ENCODE peak calls at places on chromosomes 11 and 22, in eight cellular contexts. One of them, this sample, is unnamed.

GRCh38 chr11:65362320-65362931 is 7.9 kb downstream of the TIGD3 start:
- DNase-seq in stimulated activated effector memory CD8-positive, alpha-beta T cell treated with anti-CD3 and anti-CD28 coated beads, Interleukin-12 subunit alpha, Interleukin-12 subunit beta, amount 100 ng/mL, for 72 hours: no peak
- DNase-seq in activated naive CD4-positive, alpha-beta T cell treated with anti-CD3 and anti-CD28 coated beads, Interleukin-2, amount 50 U/mL, for 16 hours: no peak
- DNase-seq in cardiac fibroblast: no peak
- DNase-seq in foreskin fibroblast: no peak
- DNase-seq in GM13977: peak
- DNase-seq in neuronal stem cell: no peak
- DNase-seq in AG04449: no peak
- DNase-seq in this sample: no peak

GRCh38 chr11:128302425-128303186 is 284.8 kb downstream of the ETS1 start:
- DNase-seq in stimulated activated effector memory CD8-positive, alpha-beta T cell treated with anti-CD3 and anti-CD28 coated beads, Interleukin-12 subunit alpha, Interleukin-12 subunit beta, amount 100 ng/mL, for 72 hours: peak
- DNase-seq in activated naive CD4-positive, alpha-beta T cell treated with anti-CD3 and anti-CD28 coated beads, Interleukin-2, amount 50 U/mL, for 16 hours: peak
- DNase-seq in cardiac fibroblast: no peak
- DNase-seq in foreskin fibroblast: no peak
- DNase-seq in GM13977: peak
- DNase-seq in neuronal stem cell: no peak
- DNase-seq in AG04449: no peak
- DNase-seq in this sample: peak

GRCh38 chr11:43238341-43238740 is 73.5 kb upstream of the API5 start:
- DNase-seq in stimulated activated effector memory CD8-positive, alpha-beta T cell treated with anti-CD3 and anti-CD28 coated beads, Interleukin-12 subunit alpha, Interleukin-12 subunit beta, amount 100 ng/mL, for 72 hours: no peak
- DNase-seq in activated naive CD4-positive, alpha-beta T cell treated with anti-CD3 and anti-CD28 coated beads, Interleukin-2, amount 50 U/mL, for 16 hours: no peak
- DNase-seq in cardiac fibroblast: no peak
- DNase-seq in foreskin fibroblast: no peak
- DNase-seq in GM13977: no peak
- DNase-seq in neuronal stem cell: no peak
- DNase-seq in AG04449: no peak
- DNase-seq in this sample: no peak

GRCh38 chr11:32071811-32072210 is 19.1 kb upstream of the RCN1 start:
- DNase-seq in stimulated activated effector memory CD8-positive, alpha-beta T cell treated with anti-CD3 and anti-CD28 coated beads, Interleukin-12 subunit alpha, Interleukin-12 subunit beta, amount 100 ng/mL, for 72 hours: no peak
- DNase-seq in activated naive CD4-positive, alpha-beta T cell treated with anti-CD3 and anti-CD28 coated beads, Interleukin-2, amount 50 U/mL, for 16 hours: no peak
- DNase-seq in cardiac fibroblast: peak
- DNase-seq in foreskin fibroblast: peak
- DNase-seq in GM13977: no peak
- DNase-seq in neuronal stem cell: peak
- DNase-seq in AG04449: no peak
- DNase-seq in this sample: no peak

GRCh38 chr11:88157401-88157800 is 17.8 kb downstream of the RAB38 start:
- DNase-seq in stimulated activated effector memory CD8-positive, alpha-beta T cell treated with anti-CD3 and anti-CD28 coated beads, Interleukin-12 subunit alpha, Interleukin-12 subunit beta, amount 100 ng/mL, for 72 hours: no peak
- DNase-seq in activated naive CD4-positive, alpha-beta T cell treated with anti-CD3 and anti-CD28 coated beads, Interleukin-2, amount 50 U/mL, for 16 hours: no peak
- DNase-seq in cardiac fibroblast: no peak
- DNase-seq in foreskin fibroblast: no peak
- DNase-seq in GM13977: no peak
- DNase-seq in neuronal stem cell: no peak
- DNase-seq in AG04449: no peak
- DNase-seq in this sample: no peak

GRCh38 chr11:22828373-22828772 is 1.2 kb downstream of the SVIP start:
- DNase-seq in stimulated activated effector memory CD8-positive, alpha-beta T cell treated with anti-CD3 and anti-CD28 coated beads, Interleukin-12 subunit alpha, Interleukin-12 subunit beta, amount 100 ng/mL, for 72 hours: no peak
- DNase-seq in activated naive CD4-positive, alpha-beta T cell treated with anti-CD3 and anti-CD28 coated beads, Interleukin-2, amount 50 U/mL, for 16 hours: no peak
- DNase-seq in cardiac fibroblast: no peak
- DNase-seq in foreskin fibroblast: no peak
- DNase-seq in GM13977: no peak
- DNase-seq in neuronal stem cell: no peak
- DNase-seq in AG04449: no peak
- DNase-seq in this sample: no peak

GRCh38 chr11:34366522-34366921 is 8.7 kb upstream of the ABTB2 start:
- DNase-seq in stimulated activated effector memory CD8-positive, alpha-beta T cell treated with anti-CD3 and anti-CD28 coated beads, Interleukin-12 subunit alpha, Interleukin-12 subunit beta, amount 100 ng/mL, for 72 hours: no peak
- DNase-seq in activated naive CD4-positive, alpha-beta T cell treated with anti-CD3 and anti-CD28 coated beads, Interleukin-2, amount 50 U/mL, for 16 hours: no peak
- DNase-seq in cardiac fibroblast: peak
- DNase-seq in foreskin fibroblast: no peak
- DNase-seq in GM13977: peak
- DNase-seq in neuronal stem cell: no peak
- DNase-seq in AG04449: no peak
- DNase-seq in this sample: no peak

GRCh38 chr22:49934144-49934890 is 15.9 kb downstream of the CRELD2 start:
- DNase-seq in stimulated activated effector memory CD8-positive, alpha-beta T cell treated with anti-CD3 and anti-CD28 coated beads, Interleukin-12 subunit alpha, Interleukin-12 subunit beta, amount 100 ng/mL, for 72 hours: no peak
- DNase-seq in activated naive CD4-positive, alpha-beta T cell treated with anti-CD3 and anti-CD28 coated beads, Interleukin-2, amount 50 U/mL, for 16 hours: no peak
- DNase-seq in cardiac fibroblast: peak
- DNase-seq in foreskin fibroblast: peak
- DNase-seq in GM13977: no peak
- DNase-seq in neuronal stem cell: no peak
- DNase-seq in AG04449: no peak
- DNase-seq in this sample: peak

GRCh38 chr11:33706546-33706945 is 5.9 kb upstream of the C11orf91 start:
- DNase-seq in stimulated activated effector memory CD8-positive, alpha-beta T cell treated with anti-CD3 and anti-CD28 coated beads, Interleukin-12 subunit alpha, Interleukin-12 subunit beta, amount 100 ng/mL, for 72 hours: no peak
- DNase-seq in activated naive CD4-positive, alpha-beta T cell treated with anti-CD3 and anti-CD28 coated beads, Interleukin-2, amount 50 U/mL, for 16 hours: no peak
- DNase-seq in cardiac fibroblast: peak
- DNase-seq in foreskin fibroblast: no peak
- DNase-seq in GM13977: no peak
- DNase-seq in neuronal stem cell: no peak
- DNase-seq in AG04449: no peak
- DNase-seq in this sample: no peak

GRCh38 chr11:7851391-7851790 is 54.6 kb upstream of the OR5P2 start:
- DNase-seq in stimulated activated effector memory CD8-positive, alpha-beta T cell treated with anti-CD3 and anti-CD28 coated beads, Interleukin-12 subunit alpha, Interleukin-12 subunit beta, amount 100 ng/mL, for 72 hours: no peak
- DNase-seq in activated naive CD4-positive, alpha-beta T cell treated with anti-CD3 and anti-CD28 coated beads, Interleukin-2, amount 50 U/mL, for 16 hours: no peak
- DNase-seq in cardiac fibroblast: no peak
- DNase-seq in foreskin fibroblast: no peak
- DNase-seq in GM13977: no peak
- DNase-seq in neuronal stem cell: no peak
- DNase-seq in AG04449: no peak
- DNase-seq in this sample: no peak

GRCh38 chr11:126060651-126061220 is 1.9 kb downstream of the CDON start:
- DNase-seq in stimulated activated effector memory CD8-positive, alpha-beta T cell treated with anti-CD3 and anti-CD28 coated beads, Interleukin-12 subunit alpha, Interleukin-12 subunit beta, amount 100 ng/mL, for 72 hours: no peak
- DNase-seq in activated naive CD4-positive, alpha-beta T cell treated with anti-CD3 and anti-CD28 coated beads, Interleukin-2, amount 50 U/mL, for 16 hours: no peak
- DNase-seq in cardiac fibroblast: no peak
- DNase-seq in foreskin fibroblast: no peak
- DNase-seq in GM13977: no peak
- DNase-seq in neuronal stem cell: no peak
- DNase-seq in AG04449: no peak
- DNase-seq in this sample: no peak

GRCh38 chr11:71502026-71502425 is 25.0 kb upstream of the KRTAP5-7 start:
- DNase-seq in stimulated activated effector memory CD8-positive, alpha-beta T cell treated with anti-CD3 and anti-CD28 coated beads, Interleukin-12 subunit alpha, Interleukin-12 subunit beta, amount 100 ng/mL, for 72 hours: no peak
- DNase-seq in activated naive CD4-positive, alpha-beta T cell treated with anti-CD3 and anti-CD28 coated beads, Interleukin-2, amount 50 U/mL, for 16 hours: no peak
- DNase-seq in cardiac fibroblast: no peak
- DNase-seq in foreskin fibroblast: no peak
- DNase-seq in GM13977: no peak
- DNase-seq in neuronal stem cell: no peak
- DNase-seq in AG04449: no peak
- DNase-seq in this sample: no peak

GRCh38 chr22:32901925-32902324 is 100.4 kb downstream of the TIMP3 start:
- DNase-seq in stimulated activated effector memory CD8-positive, alpha-beta T cell treated with anti-CD3 and anti-CD28 coated beads, Interleukin-12 subunit alpha, Interleukin-12 subunit beta, amount 100 ng/mL, for 72 hours: no peak
- DNase-seq in activated naive CD4-positive, alpha-beta T cell treated with anti-CD3 and anti-CD28 coated beads, Interleukin-2, amount 50 U/mL, for 16 hours: no peak
- DNase-seq in cardiac fibroblast: no peak
- DNase-seq in foreskin fibroblast: no peak
- DNase-seq in GM13977: no peak
- DNase-seq in neuronal stem cell: no peak
- DNase-seq in AG04449: no peak
- DNase-seq in this sample: no peak

GRCh38 chr11:125460275-125460674 is 35.8 kb downstream of the FEZ1 start:
- DNase-seq in stimulated activated effector memory CD8-positive, alpha-beta T cell treated with anti-CD3 and anti-CD28 coated beads, Interleukin-12 subunit alpha, Interleukin-12 subunit beta, amount 100 ng/mL, for 72 hours: no peak
- DNase-seq in activated naive CD4-positive, alpha-beta T cell treated with anti-CD3 and anti-CD28 coated beads, Interleukin-2, amount 50 U/mL, for 16 hours: no peak
- DNase-seq in cardiac fibroblast: no peak
- DNase-seq in foreskin fibroblast: no peak
- DNase-seq in GM13977: no peak
- DNase-seq in neuronal stem cell: no peak
- DNase-seq in AG04449: no peak
- DNase-seq in this sample: no peak

GRCh38 chr11:111655924-111656323 is 53.7 kb downstream of the SIK2 start:
- DNase-seq in stimulated activated effector memory CD8-positive, alpha-beta T cell treated with anti-CD3 and anti-CD28 coated beads, Interleukin-12 subunit alpha, Interleukin-12 subunit beta, amount 100 ng/mL, for 72 hours: no peak
- DNase-seq in activated naive CD4-positive, alpha-beta T cell treated with anti-CD3 and anti-CD28 coated beads, Interleukin-2, amount 50 U/mL, for 16 hours: no peak
- DNase-seq in cardiac fibroblast: no peak
- DNase-seq in foreskin fibroblast: no peak
- DNase-seq in GM13977: no peak
- DNase-seq in neuronal stem cell: no peak
- DNase-seq in AG04449: no peak
- DNase-seq in this sample: no peak

GRCh38 chr11:15547685-15548084 is 433.0 kb downstream of the INSC start:
- DNase-seq in stimulated activated effector memory CD8-positive, alpha-beta T cell treated with anti-CD3 and anti-CD28 coated beads, Interleukin-12 subunit alpha, Interleukin-12 subunit beta, amount 100 ng/mL, for 72 hours: no peak
- DNase-seq in activated naive CD4-positive, alpha-beta T cell treated with anti-CD3 and anti-CD28 coated beads, Interleukin-2, amount 50 U/mL, for 16 hours: no peak
- DNase-seq in cardiac fibroblast: no peak
- DNase-seq in foreskin fibroblast: no peak
- DNase-seq in GM13977: no peak
- DNase-seq in neuronal stem cell: peak
- DNase-seq in AG04449: no peak
- DNase-seq in this sample: no peak

GRCh38 chr11:35182317-35182939 is 43.5 kb downstream of the CD44 start:
- DNase-seq in stimulated activated effector memory CD8-positive, alpha-beta T cell treated with anti-CD3 and anti-CD28 coated beads, Interleukin-12 subunit alpha, Interleukin-12 subunit beta, amount 100 ng/mL, for 72 hours: no peak
- DNase-seq in activated naive CD4-positive, alpha-beta T cell treated with anti-CD3 and anti-CD28 coated beads, Interleukin-2, amount 50 U/mL, for 16 hours: no peak
- DNase-seq in cardiac fibroblast: no peak
- DNase-seq in foreskin fibroblast: no peak
- DNase-seq in GM13977: peak
- DNase-seq in neuronal stem cell: no peak
- DNase-seq in AG04449: no peak
- DNase-seq in this sample: no peak

GRCh38 chr11:10858505-10859360 is 880 bp upstream of the ZBED5 start:
- DNase-seq in stimulated activated effector memory CD8-positive, alpha-beta T cell treated with anti-CD3 and anti-CD28 coated beads, Interleukin-12 subunit alpha, Interleukin-12 subunit beta, amount 100 ng/mL, for 72 hours: no peak
- DNase-seq in activated naive CD4-positive, alpha-beta T cell treated with anti-CD3 and anti-CD28 coated beads, Interleukin-2, amount 50 U/mL, for 16 hours: peak
- DNase-seq in cardiac fibroblast: no peak
- DNase-seq in foreskin fibroblast: no peak
- DNase-seq in GM13977: no peak
- DNase-seq in neuronal stem cell: no peak
- DNase-seq in AG04449: no peak
- DNase-seq in this sample: no peak

GRCh38 chr11:70736461-70736860 is 338.1 kb downstream of the CTTN start:
- DNase-seq in stimulated activated effector memory CD8-positive, alpha-beta T cell treated with anti-CD3 and anti-CD28 coated beads, Interleukin-12 subunit alpha, Interleukin-12 subunit beta, amount 100 ng/mL, for 72 hours: no peak
- DNase-seq in activated naive CD4-positive, alpha-beta T cell treated with anti-CD3 and anti-CD28 coated beads, Interleukin-2, amount 50 U/mL, for 16 hours: no peak
- DNase-seq in cardiac fibroblast: no peak
- DNase-seq in foreskin fibroblast: no peak
- DNase-seq in GM13977: no peak
- DNase-seq in neuronal stem cell: no peak
- DNase-seq in AG04449: no peak
- DNase-seq in this sample: no peak

GRCh38 chr11:127252321-127252720 is 251.8 kb upstream of the KIRREL3 start:
- DNase-seq in stimulated activated effector memory CD8-positive, alpha-beta T cell treated with anti-CD3 and anti-CD28 coated beads, Interleukin-12 subunit alpha, Interleukin-12 subunit beta, amount 100 ng/mL, for 72 hours: no peak
- DNase-seq in activated naive CD4-positive, alpha-beta T cell treated with anti-CD3 and anti-CD28 coated beads, Interleukin-2, amount 50 U/mL, for 16 hours: no peak
- DNase-seq in cardiac fibroblast: no peak
- DNase-seq in foreskin fibroblast: no peak
- DNase-seq in GM13977: peak
- DNase-seq in neuronal stem cell: no peak
- DNase-seq in AG04449: no peak
- DNase-seq in this sample: no peak

GRCh38 chr22:37647928-37648327 is 8.5 kb downstream of the SH3BP1 start:
- DNase-seq in stimulated activated effector memory CD8-positive, alpha-beta T cell treated with anti-CD3 and anti-CD28 coated beads, Interleukin-12 subunit alpha, Interleukin-12 subunit beta, amount 100 ng/mL, for 72 hours: no peak
- DNase-seq in activated naive CD4-positive, alpha-beta T cell treated with anti-CD3 and anti-CD28 coated beads, Interleukin-2, amount 50 U/mL, for 16 hours: no peak
- DNase-seq in cardiac fibroblast: no peak
- DNase-seq in foreskin fibroblast: no peak
- DNase-seq in GM13977: no peak
- DNase-seq in neuronal stem cell: no peak
- DNase-seq in AG04449: no peak
- DNase-seq in this sample: no peak

GRCh38 chr11:34276465-34276864 is 81.3 kb downstream of the ABTB2 start:
- DNase-seq in stimulated activated effector memory CD8-positive, alpha-beta T cell treated with anti-CD3 and anti-CD28 coated beads, Interleukin-12 subunit alpha, Interleukin-12 subunit beta, amount 100 ng/mL, for 72 hours: no peak
- DNase-seq in activated naive CD4-positive, alpha-beta T cell treated with anti-CD3 and anti-CD28 coated beads, Interleukin-2, amount 50 U/mL, for 16 hours: no peak
- DNase-seq in cardiac fibroblast: no peak
- DNase-seq in foreskin fibroblast: no peak
- DNase-seq in GM13977: no peak
- DNase-seq in neuronal stem cell: no peak
- DNase-seq in AG04449: no peak
- DNase-seq in this sample: no peak

GRCh38 chr11:73306069-73306468 is 2.0 kb upstream of the ARHGEF17 start:
- DNase-seq in stimulated activated effector memory CD8-positive, alpha-beta T cell treated with anti-CD3 and anti-CD28 coated beads, Interleukin-12 subunit alpha, Interleukin-12 subunit beta, amount 100 ng/mL, for 72 hours: no peak
- DNase-seq in activated naive CD4-positive, alpha-beta T cell treated with anti-CD3 and anti-CD28 coated beads, Interleukin-2, amount 50 U/mL, for 16 hours: no peak
- DNase-seq in cardiac fibroblast: no peak
- DNase-seq in foreskin fibroblast: no peak
- DNase-seq in GM13977: no peak
- DNase-seq in neuronal stem cell: no peak
- DNase-seq in AG04449: no peak
- DNase-seq in this sample: no peak

GRCh38 chr11:77993902-77994301 is 566 bp downstream of the INTS4 start:
- DNase-seq in stimulated activated effector memory CD8-positive, alpha-beta T cell treated with anti-CD3 and anti-CD28 coated beads, Interleukin-12 subunit alpha, Interleukin-12 subunit beta, amount 100 ng/mL, for 72 hours: peak
- DNase-seq in activated naive CD4-positive, alpha-beta T cell treated with anti-CD3 and anti-CD28 coated beads, Interleukin-2, amount 50 U/mL, for 16 hours: no peak
- DNase-seq in cardiac fibroblast: no peak
- DNase-seq in foreskin fibroblast: no peak
- DNase-seq in GM13977: no peak
- DNase-seq in neuronal stem cell: no peak
- DNase-seq in AG04449: no peak
- DNase-seq in this sample: peak

GRCh38 chr11:113728814-113729213 is 22.7 kb upstream of the TMPRSS5 start:
- DNase-seq in stimulated activated effector memory CD8-positive, alpha-beta T cell treated with anti-CD3 and anti-CD28 coated beads, Interleukin-12 subunit alpha, Interleukin-12 subunit beta, amount 100 ng/mL, for 72 hours: no peak
- DNase-seq in activated naive CD4-positive, alpha-beta T cell treated with anti-CD3 and anti-CD28 coated beads, Interleukin-2, amount 50 U/mL, for 16 hours: no peak
- DNase-seq in cardiac fibroblast: no peak
- DNase-seq in foreskin fibroblast: no peak
- DNase-seq in GM13977: no peak
- DNase-seq in neuronal stem cell: no peak
- DNase-seq in AG04449: no peak
- DNase-seq in this sample: no peak

GRCh38 chr11:73393479-73394415 is 17.5 kb downstream of the RELT start:
- DNase-seq in stimulated activated effector memory CD8-positive, alpha-beta T cell treated with anti-CD3 and anti-CD28 coated beads, Interleukin-12 subunit alpha, Interleukin-12 subunit beta, amount 100 ng/mL, for 72 hours: peak
- DNase-seq in activated naive CD4-positive, alpha-beta T cell treated with anti-CD3 and anti-CD28 coated beads, Interleukin-2, amount 50 U/mL, for 16 hours: peak
- DNase-seq in cardiac fibroblast: peak
- DNase-seq in foreskin fibroblast: peak
- DNase-seq in GM13977: peak
- DNase-seq in neuronal stem cell: peak
- DNase-seq in AG04449: no peak
- DNase-seq in this sample: peak

GRCh38 chr22:18000441-18001039 is 23.8 kb downstream of the MICAL3 start:
- DNase-seq in stimulated activated effector memory CD8-positive, alpha-beta T cell treated with anti-CD3 and anti-CD28 coated beads, Interleukin-12 subunit alpha, Interleukin-12 subunit beta, amount 100 ng/mL, for 72 hours: peak
- DNase-seq in activated naive CD4-positive, alpha-beta T cell treated with anti-CD3 and anti-CD28 coated beads, Interleukin-2, amount 50 U/mL, for 16 hours: peak
- DNase-seq in cardiac fibroblast: peak
- DNase-seq in foreskin fibroblast: no peak
- DNase-seq in GM13977: peak
- DNase-seq in neuronal stem cell: peak
- DNase-seq in AG04449: no peak
- DNase-seq in this sample: peak

GRCh38 chr11:114987171-114987760 is 308.9 kb downstream of the NXPE2 start:
- DNase-seq in stimulated activated effector memory CD8-positive, alpha-beta T cell treated with anti-CD3 and anti-CD28 coated beads, Interleukin-12 subunit alpha, Interleukin-12 subunit beta, amount 100 ng/mL, for 72 hours: no peak
- DNase-seq in activated naive CD4-positive, alpha-beta T cell treated with anti-CD3 and anti-CD28 coated beads, Interleukin-2, amount 50 U/mL, for 16 hours: no peak
- DNase-seq in cardiac fibroblast: no peak
- DNase-seq in foreskin fibroblast: no peak
- DNase-seq in GM13977: no peak
- DNase-seq in neuronal stem cell: no peak
- DNase-seq in AG04449: no peak
- DNase-seq in this sample: no peak

GRCh38 chr22:17627961-17628303 is 617 bp downstream of the ATP6V1E1 start:
- DNase-seq in stimulated activated effector memory CD8-positive, alpha-beta T cell treated with anti-CD3 and anti-CD28 coated beads, Interleukin-12 subunit alpha, Interleukin-12 subunit beta, amount 100 ng/mL, for 72 hours: no peak
- DNase-seq in activated naive CD4-positive, alpha-beta T cell treated with anti-CD3 and anti-CD28 coated beads, Interleukin-2, amount 50 U/mL, for 16 hours: no peak
- DNase-seq in cardiac fibroblast: no peak
- DNase-seq in foreskin fibroblast: no peak
- DNase-seq in GM13977: no peak
- DNase-seq in neuronal stem cell: no peak
- DNase-seq in AG04449: no peak
- DNase-seq in this sample: no peak

GRCh38 chr22:37198290-37199102 is 10.4 kb upstream of the C1QTNF6 start:
- DNase-seq in stimulated activated effector memory CD8-positive, alpha-beta T cell treated with anti-CD3 and anti-CD28 coated beads, Interleukin-12 subunit alpha, Interleukin-12 subunit beta, amount 100 ng/mL, for 72 hours: peak
- DNase-seq in activated naive CD4-positive, alpha-beta T cell treated with anti-CD3 and anti-CD28 coated beads, Interleukin-2, amount 50 U/mL, for 16 hours: peak
- DNase-seq in cardiac fibroblast: peak
- DNase-seq in foreskin fibroblast: peak
- DNase-seq in GM13977: peak
- DNase-seq in neuronal stem cell: peak
- DNase-seq in AG04449: no peak
- DNase-seq in this sample: peak

GRCh38 chr11:133917921-133918605 is 38.7 kb downstream of the IGSF9B start:
- DNase-seq in stimulated activated effector memory CD8-positive, alpha-beta T cell treated with anti-CD3 and anti-CD28 coated beads, Interleukin-12 subunit alpha, Interleukin-12 subunit beta, amount 100 ng/mL, for 72 hours: no peak
- DNase-seq in activated naive CD4-positive, alpha-beta T cell treated with anti-CD3 and anti-CD28 coated beads, Interleukin-2, amount 50 U/mL, for 16 hours: no peak
- DNase-seq in cardiac fibroblast: no peak
- DNase-seq in foreskin fibroblast: no peak
- DNase-seq in GM13977: no peak
- DNase-seq in neuronal stem cell: peak
- DNase-seq in AG04449: no peak
- DNase-seq in this sample: no peak

GRCh38 chr11:15113381-15113780 is 1.3 kb upstream of the INSC start:
- DNase-seq in stimulated activated effector memory CD8-positive, alpha-beta T cell treated with anti-CD3 and anti-CD28 coated beads, Interleukin-12 subunit alpha, Interleukin-12 subunit beta, amount 100 ng/mL, for 72 hours: no peak
- DNase-seq in activated naive CD4-positive, alpha-beta T cell treated with anti-CD3 and anti-CD28 coated beads, Interleukin-2, amount 50 U/mL, for 16 hours: no peak
- DNase-seq in cardiac fibroblast: no peak
- DNase-seq in foreskin fibroblast: no peak
- DNase-seq in GM13977: peak
- DNase-seq in neuronal stem cell: no peak
- DNase-seq in AG04449: no peak
- DNase-seq in this sample: no peak

This sample was measured in activated T-cell treated with anti-CD3 and anti-CD28 coated beads, Interleukin-2, amount 50 U/mL, for 48 hours.